ENCODE peak calls at places on chromosomes 7 and 10, in four cellular contexts. O, H, M and N are unnamed samples.

GRCh38 chr10:22315455-22316285 is 518 bp upstream of the COMMD3 start:
- DNase-seq in O (no peak), H (no peak), M (no peak), N (no peak)

GRCh38 chr10:78629773-78630172 is 439.0 kb upstream of the ZMIZ1 start:
- DNase-seq in O (no peak), H (no peak), M (no peak), N (no peak)

GRCh38 chr10:61452655-61453641 is at the start of gene TMEM26:
- DNase-seq in O (no peak), H (no peak), M (no peak), N (peak; percentile 59)

GRCh38 chr7:82105463-82105862 is 335.6 kb upstream of the HGF start:
- DNase-seq in O (no peak), H (no peak), M (no peak), N (no peak)

GRCh38 chr7:124922200-124922599 is 7.4 kb downstream of the POT1 start:
- DNase-seq in O (no peak), H (no peak), M (no peak), N (no peak)

GRCh38 chr10:98534046-98534445 is 87.3 kb upstream of the HPS1 start:
- DNase-seq in O (no peak), H (no peak), M (no peak), N (no peak)

GRCh38 chr10:69498711-69499471 is 47.6 kb downstream of the TSPAN15 start:
- DNase-seq in O (no peak), H (no peak), M (no peak), N (no peak)

GRCh38 chr7:8391353-8392062 is 41.9 kb upstream of the NXPH1 start:
- DNase-seq in O (peak; percentile 64), H (no peak), M (no peak), N (no peak)

GRCh38 chr10:73586583-73586984 is 4.6 kb downstream of the USP54 start:
- DNase-seq in O (no peak), H (no peak), M (no peak), N (no peak)

GRCh38 chr10:62015994-62016393 is 114.5 kb downstream of the ARID5B start:
- DNase-seq in O (no peak), H (no peak), M (no peak), N (no peak)

GRCh38 chr7:32459767-32460166 is 30.4 kb downstream of the LSM5 start:
- DNase-seq in O (no peak), H (no peak), M (no peak), N (no peak)

GRCh38 chr7:84904561-84904960 is 282.3 kb downstream of the SEMA3D start:
- DNase-seq in O (no peak), H (no peak), M (no peak), N (no peak)

GRCh38 chr10:113087082-113088029 is 137.3 kb downstream of the TCF7L2 start:
- DNase-seq in O (no peak), H (no peak), M (no peak), N (no peak)

GRCh38 chr7:39613577-39613976 is 9.8 kb upstream of the RALA start:
- DNase-seq in O (no peak), H (no peak), M (no peak), N (no peak)

GRCh38 chr10:20473361-20473760 is 423.8 kb downstream of the NEBL start:
- DNase-seq in O (no peak), H (no peak), M (no peak), N (no peak)

GRCh38 chr7:5625938-5626337 is 155.5 kb downstream of the RNF216 start:
- DNase-seq in O (no peak), H (no peak), M (no peak), N (no peak)

GRCh38 chr7:64277630-64278029 is 36.1 kb upstream of the ZNF736 start:
- DNase-seq in O (no peak), H (no peak), M (no peak), N (no peak)

GRCh38 chr10:28840202-28840601 is 162.9 kb downstream of the BAMBI start:
- DNase-seq in O (no peak), H (no peak), M (no peak), N (no peak)

GRCh38 chr7:662576-662975 is 63.9 kb upstream of the DNAAF5 start:
- DNase-seq in O (no peak), H (no peak), M (no peak), N (no peak)

GRCh38 chr7:142776206-142776844 is 5.6 kb downstream of the PRSS2 start:
- DNase-seq in O (no peak), H (no peak), M (no peak), N (no peak)